ENCODE peak calls at places on chromosomes 3 and 15, in five cellular contexts. G, I, O, W and F are unnamed samples. For H3K36me3, the result is how much of the 10 kb centered on the place peaks cover.

GRCh38 chr3:38247366-38248035 is 18.1 kb upstream of the SLC22A13 start:
- DNase-seq in G (no peak), I (no peak), O (no peak), W (no peak), F (peak)

GRCh38 chr3:55483196-55484095 is 3.7 kb downstream of the WNT5A start:
- DNase-seq in G (no peak), W (peak), O (no peak), I (no peak), F (no peak)

GRCh38 chr3:169992781-169993180 is 26.2 kb downstream of the SEC62 start:
- DNase-seq in G (no peak), I (no peak), W (no peak), O (no peak), F (no peak)

GRCh38 chr3:155595371-155595770 is 149.5 kb downstream of the PLCH1 start:
- DNase-seq in G (no peak), I (no peak), O (no peak), W (no peak), F (no peak)

GRCh38 chr3:176906046-176906905 is 291.0 kb downstream of the TBL1XR1 start:
- DNase-seq in O (peak), G (no peak), I (no peak), W (no peak), F (no peak)

GRCh38 chr3:112738366-112738765 is 97.4 kb upstream of the CCDC80 start:
- DNase-seq in O (no peak), I (no peak), G (no peak), W (no peak), F (no peak)

GRCh38 chr15:90686435-90687218 is 30.5 kb upstream of the BLM start:
- DNase-seq in I (no peak), W (no peak), G (no peak), O (no peak), F (no peak)

GRCh38 chr3:32347286-32348125 is 44.1 kb upstream of the CMTM7 start:
- DNase-seq in W (no peak), G (no peak), I (no peak), O (no peak), F (no peak)

GRCh38 chr3:74883690-74884089 is 269.2 kb upstream of the CNTN3 start:
- DNase-seq in W (no peak), I (no peak), G (no peak), O (peak), F (peak)

GRCh38 chr15:41340189-41340695 is 7.6 kb downstream of the NUSAP1 start:
- DNase-seq in W (no peak), I (no peak), O (no peak), G (no peak), F (no peak)

GRCh38 chr15:56733131-56734012 is at the start of gene ZNF280D:
- DNase-seq in W (peak), I (peak), G (peak), O (no peak), F (no peak)

GRCh38 chr15:72760590-72761260 is 22.8 kb downstream of the ADPGK start:
- DNase-seq in G (no peak), I (no peak), O (no peak), W (no peak), F (no peak)

GRCh38 chr15:72754096-72754495 is 29.5 kb downstream of the ADPGK start:
- DNase-seq in I (no peak), W (no peak), O (no peak), G (no peak), F (no peak)

DNA sequence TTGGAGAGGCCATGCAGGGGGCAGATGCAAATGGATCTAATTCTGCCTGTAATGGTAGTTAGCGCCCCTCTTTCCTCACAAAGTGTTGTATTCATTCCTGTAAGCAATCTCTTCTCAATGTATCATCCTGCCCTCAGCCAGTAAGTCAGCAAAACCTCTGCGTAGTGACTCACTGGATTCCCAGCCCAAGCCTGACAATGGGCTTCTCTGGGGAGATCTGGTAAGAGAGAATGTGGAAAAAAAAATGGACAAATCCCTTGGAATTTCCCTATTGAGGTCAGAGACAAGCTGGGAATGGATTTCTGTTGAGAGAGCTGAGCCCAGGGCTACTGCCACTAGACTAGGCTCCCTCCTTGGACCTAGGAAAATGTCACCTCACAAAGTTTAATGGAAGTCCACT is 25.4 kb downstream of the ADPGK start:
- DNase-seq in O (peak), G (no peak), I (no peak), W (no peak), F (no peak)
- H3K36me3 ChIP-seq in O (half or more), G (under half), I (half or more), W (half or more), F (under half)

DNA sequence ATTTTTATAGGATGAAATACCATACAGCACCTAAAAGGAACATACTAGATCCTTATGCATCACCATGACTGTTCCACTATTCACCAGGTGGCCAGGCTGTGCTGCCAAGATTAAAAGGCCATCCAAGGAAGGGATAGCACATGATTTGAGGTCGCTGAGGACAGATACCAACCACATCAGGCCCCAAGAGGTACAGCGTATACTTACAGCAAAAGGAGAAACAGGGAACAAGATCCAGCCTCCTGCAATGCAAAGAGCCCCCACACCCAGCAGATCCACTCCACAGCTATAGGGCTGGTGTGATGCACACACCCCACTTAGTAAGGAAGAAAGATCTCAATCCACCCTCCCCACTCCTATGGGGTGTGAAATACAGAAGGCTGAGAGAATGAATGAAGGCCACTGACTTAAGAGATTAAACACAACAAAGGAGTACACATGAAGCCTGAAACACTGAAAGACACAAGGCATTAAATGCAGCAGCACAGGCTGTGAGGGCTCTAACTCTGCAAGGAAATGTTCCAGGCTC is 32.0 kb upstream of the ZNF445 start:
- DNase-seq in G (no peak), I (no peak), W (peak), O (no peak), F (no peak)
- H3K36me3 ChIP-seq in G (under half), I (under half), W (under half), O (under half), F (under half)

DNA sequence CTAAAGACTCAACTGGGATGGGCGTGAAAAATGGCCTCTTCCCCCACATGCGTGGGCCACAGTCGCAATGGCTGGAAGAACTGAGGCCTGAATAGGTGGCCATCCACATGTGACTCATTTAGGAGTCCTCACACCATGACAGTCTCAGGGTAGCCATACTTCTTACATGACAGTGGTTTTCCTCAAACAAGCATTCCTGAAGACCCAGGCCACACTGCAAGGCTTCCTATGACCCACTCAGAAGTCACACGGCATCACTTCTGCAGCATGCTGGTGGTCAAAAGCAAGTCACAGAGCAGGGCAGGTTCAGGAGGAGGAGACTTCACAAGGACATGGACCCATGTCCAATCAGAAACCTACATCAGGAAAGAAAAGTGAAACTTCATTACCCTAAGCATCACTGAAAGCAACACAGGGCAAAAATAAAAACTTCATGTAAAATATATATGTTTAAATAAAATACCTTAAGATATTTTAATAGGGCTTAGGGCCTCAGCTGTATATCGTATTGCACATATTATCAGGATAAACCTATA is 257.1 kb downstream of the OPA1 start:
- DNase-seq in O (no peak), G (no peak), I (no peak), W (no peak), F (no peak)
- H3K36me3 ChIP-seq in O (under half), G (under half), I (under half), W (under half), F (under half)

DNA sequence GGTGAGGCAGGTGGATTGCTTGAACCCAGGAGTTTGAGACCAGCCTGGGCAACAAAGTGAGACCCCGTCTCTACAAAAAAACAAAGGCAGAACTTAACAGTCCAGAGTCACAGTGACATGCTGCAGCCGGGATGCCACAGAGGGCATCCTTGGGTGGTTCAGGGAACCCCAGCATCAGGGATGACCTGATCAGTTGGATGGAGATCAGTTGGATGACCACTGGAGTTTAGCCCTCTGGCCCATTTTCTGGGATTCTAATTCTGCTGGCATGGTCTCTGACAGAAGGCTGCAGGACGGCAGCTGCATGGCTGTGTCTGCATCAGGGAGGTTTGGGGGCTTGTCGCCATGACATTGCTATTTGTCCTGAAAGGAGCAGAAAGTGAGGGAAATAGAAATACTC is 19.8 kb downstream of the WHAMM start:
- DNase-seq in W (no peak), O (no peak), I (no peak), G (no peak), F (no peak)
- H3K36me3 ChIP-seq in W (half or more), O (half or more), I (half or more), G (under half), F (under half)

DNA sequence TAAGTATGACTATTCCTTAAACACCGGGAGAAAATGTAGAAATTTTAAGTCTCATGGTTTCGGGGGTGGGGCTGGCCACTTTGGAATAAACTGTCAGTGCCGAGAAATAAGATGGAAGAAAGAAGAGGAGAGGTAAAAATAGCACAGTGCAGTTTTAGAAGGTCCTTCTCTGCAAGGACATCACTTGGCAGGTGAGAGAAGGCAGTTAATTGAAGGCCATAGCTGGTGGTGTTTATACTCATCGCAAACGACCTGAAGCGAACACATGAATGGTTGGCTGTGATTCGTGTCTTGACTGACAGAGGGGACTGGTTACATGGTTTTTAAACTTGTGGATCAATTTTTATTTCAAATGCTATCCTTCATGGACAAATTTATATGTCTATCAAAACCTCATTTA is 54.9 kb upstream of the SENP5 start:
- DNase-seq in O (no peak), W (no peak), I (no peak), G (no peak), F (no peak)
- H3K36me3 ChIP-seq in O (half or more), W (half or more), I (half or more), G (under half), F (under half)

GRCh38 chr15:78917888-78918287 is 27.0 kb downstream of the CTSH start:
- DNase-seq in I (no peak), G (no peak), O (no peak), W (no peak), F (no peak)
- H3K36me3 ChIP-seq in I (half or more), G (under half), O (under half), W (half or more), F (under half)

DNA sequence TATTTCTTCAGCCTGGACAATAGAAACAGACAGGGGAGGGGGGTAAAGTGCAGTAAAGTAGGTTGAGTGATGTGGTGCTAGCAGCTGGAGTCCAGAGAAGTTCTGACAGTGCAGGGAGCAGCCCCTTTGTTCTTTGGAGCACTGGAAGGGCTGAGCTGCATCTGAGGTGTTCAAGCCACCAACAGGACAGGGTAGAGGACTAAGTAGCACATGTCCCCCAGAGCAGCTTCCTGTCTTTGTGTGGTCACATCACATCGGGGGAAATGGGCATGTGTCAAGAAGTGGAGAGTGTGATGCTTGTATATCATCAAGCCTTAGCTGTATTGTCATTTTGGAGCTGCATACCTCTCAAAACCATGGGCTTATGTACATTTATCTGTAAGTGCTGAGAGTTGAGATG is 12.1 kb downstream of the MRPS22 start:
- DNase-seq in O (no peak), I (no peak), W (no peak), G (no peak), F (no peak)
- H3K36me3 ChIP-seq in O (half or more), I (half or more), W (half or more), G (under half), F (half or more)

DNA sequence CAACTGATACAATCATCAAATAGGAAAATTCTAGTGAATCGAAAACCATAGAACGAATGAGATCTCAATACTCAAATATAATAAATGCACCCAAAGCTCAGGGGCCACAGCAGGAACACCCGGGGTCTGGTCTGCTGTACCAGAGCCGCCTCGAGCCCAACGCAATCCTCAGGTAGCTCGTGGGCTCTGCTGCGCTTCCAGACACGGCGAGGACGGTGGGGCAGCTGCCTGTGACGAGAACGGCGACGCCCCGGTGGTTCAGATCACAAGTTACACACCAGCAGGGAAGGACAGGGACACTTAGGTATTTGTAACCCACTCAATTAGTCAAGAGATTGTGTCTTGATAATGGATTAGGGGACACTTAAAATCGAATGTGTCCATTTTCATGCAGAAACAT is 54.6 kb downstream of the NIPA2 start:
- DNase-seq in I (no peak), G (no peak), W (no peak), O (no peak), F (no peak)
- H3K36me3 ChIP-seq in I (half or more), G (under half), W (half or more), O (under half), F (under half)

DNA sequence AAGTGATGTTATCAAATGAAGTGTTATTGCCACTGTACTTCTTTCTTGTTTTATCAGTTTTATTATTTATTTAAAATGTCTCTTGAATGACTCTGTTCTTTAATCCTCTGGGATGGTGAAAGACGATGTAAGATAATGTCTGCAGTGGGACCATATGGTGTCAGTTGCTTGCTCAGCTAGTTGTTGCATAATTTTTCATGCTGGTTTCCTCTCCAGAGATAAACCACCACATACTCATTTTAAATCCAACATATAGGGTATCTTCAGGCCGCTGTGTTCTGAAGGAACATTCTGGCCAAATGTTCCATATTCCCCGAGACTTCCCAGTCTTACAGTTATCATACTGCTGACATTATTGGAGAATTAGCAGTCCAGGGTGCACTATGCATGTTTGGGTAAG is 75.9 kb downstream of the GABRG3 start:
- DNase-seq in O (no peak), W (no peak), I (no peak), G (no peak), F (no peak)
- H3K36me3 ChIP-seq in O (under half), W (under half), I (under half), G (under half), F (under half)